ENCODE peak calls at places on chromosomes 1 and 21, in ten cellular contexts. One of them, this sample, is unnamed.

GRCh38 chr1:12549106-12549459 is 68.9 kb downstream of the DHRS3 start:
- DNase-seq in KG1: no peak
- DNase-seq in epithelial cell of esophagus: no peak
- DNase-seq in LoVo: no peak
- DNase-seq in cardiac fibroblast: no peak
- DNase-seq in B cell: no peak
- DNase-seq in M059J: no peak
- DNase-seq in HEK293T: no peak
- DNase-seq in uterus: peak; percentile 82
- DNase-seq in amniotic stem cell: no peak
- DNase-seq in this sample: no peak

GRCh38 chr1:54153548-54154439 is 994 bp upstream of the CDCP2 start:
- DNase-seq in epithelial cell of esophagus: peak; percentile 81
- DNase-seq in LoVo: no peak
- DNase-seq in amniotic stem cell: peak; percentile 27
- DNase-seq in M059J: peak; percentile 63
- DNase-seq in HEK293T: peak; percentile 48
- DNase-seq in uterus: peak; percentile 79
- DNase-seq in cardiac fibroblast: peak; percentile 64
- DNase-seq in KG1: peak; percentile 12
- DNase-seq in B cell: no peak
- DNase-seq in this sample: no peak

GRCh38 chr1:46684670-46685069 is 13.0 kb downstream of the TEX38 start:
- DNase-seq in M059J: no peak
- DNase-seq in HEK293T: no peak
- DNase-seq in KG1: no peak
- DNase-seq in LoVo: no peak
- DNase-seq in B cell: no peak
- DNase-seq in uterus: no peak
- DNase-seq in epithelial cell of esophagus: no peak
- DNase-seq in amniotic stem cell: no peak
- DNase-seq in cardiac fibroblast: no peak
- DNase-seq in this sample: no peak

GRCh38 chr1:161932668-161933067 is 91.0 kb downstream of the OLFML2B start:
- DNase-seq in M059J: no peak
- DNase-seq in uterus: no peak
- DNase-seq in amniotic stem cell: no peak
- DNase-seq in LoVo: no peak
- DNase-seq in HEK293T: no peak
- DNase-seq in B cell: no peak
- DNase-seq in cardiac fibroblast: peak; percentile 33
- DNase-seq in KG1: no peak
- DNase-seq in epithelial cell of esophagus: no peak
- DNase-seq in this sample: no peak

GRCh38 chr1:234898455-234899033 is 230.1 kb downstream of the TOMM20 start:
- DNase-seq in B cell: no peak
- DNase-seq in cardiac fibroblast: no peak
- DNase-seq in KG1: no peak
- DNase-seq in uterus: no peak
- DNase-seq in M059J: no peak
- DNase-seq in amniotic stem cell: no peak
- DNase-seq in LoVo: no peak
- DNase-seq in epithelial cell of esophagus: no peak
- DNase-seq in HEK293T: no peak
- DNase-seq in this sample: no peak

GRCh38 chr21:33229776-33230517 is at the start of gene IFNAR2:
- DNase-seq in B cell: peak; percentile 61
- DNase-seq in amniotic stem cell: no peak
- DNase-seq in cardiac fibroblast: peak; percentile 53
- DNase-seq in M059J: peak; percentile 56
- DNase-seq in KG1: peak; percentile 86
- DNase-seq in HEK293T: peak; percentile 97
- DNase-seq in LoVo: peak; percentile 73
- DNase-seq in uterus: peak; percentile 81
- DNase-seq in epithelial cell of esophagus: peak; percentile 58
- DNase-seq in this sample: peak; percentile 94

GRCh38 chr21:36200089-36200561 is 43.5 kb downstream of the DOP1B start:
- DNase-seq in M059J: no peak
- DNase-seq in LoVo: no peak
- DNase-seq in epithelial cell of esophagus: no peak
- DNase-seq in amniotic stem cell: no peak
- DNase-seq in cardiac fibroblast: no peak
- DNase-seq in HEK293T: no peak
- DNase-seq in B cell: no peak
- DNase-seq in KG1: no peak
- DNase-seq in uterus: no peak
- DNase-seq in this sample: no peak

GRCh38 chr1:211574705-211575104 is 4.3 kb downstream of the SLC30A1 start:
- DNase-seq in cardiac fibroblast: no peak
- DNase-seq in HEK293T: no peak
- DNase-seq in LoVo: no peak
- DNase-seq in KG1: no peak
- DNase-seq in B cell: no peak
- DNase-seq in amniotic stem cell: no peak
- DNase-seq in uterus: no peak
- DNase-seq in M059J: no peak
- DNase-seq in epithelial cell of esophagus: peak; percentile 46
- DNase-seq in this sample: no peak

GRCh38 chr1:189782280-189782679 is 695.4 kb downstream of the BRINP3 start:
- DNase-seq in uterus: no peak
- DNase-seq in epithelial cell of esophagus: no peak
- DNase-seq in KG1: no peak
- DNase-seq in amniotic stem cell: no peak
- DNase-seq in LoVo: no peak
- DNase-seq in cardiac fibroblast: no peak
- DNase-seq in M059J: no peak
- DNase-seq in B cell: no peak
- DNase-seq in HEK293T: no peak
- DNase-seq in this sample: no peak

GRCh38 chr1:210291786-210292275 is 36.9 kb upstream of the HHAT start:
- DNase-seq in M059J: no peak
- DNase-seq in B cell: no peak
- DNase-seq in cardiac fibroblast: no peak
- DNase-seq in KG1: no peak
- DNase-seq in HEK293T: no peak
- DNase-seq in epithelial cell of esophagus: no peak
- DNase-seq in LoVo: no peak
- DNase-seq in amniotic stem cell: peak; percentile 33
- DNase-seq in uterus: peak; percentile 42
- DNase-seq in this sample: no peak

GRCh38 chr21:45439171-45439872 is 34.4 kb downstream of the COL18A1 start:
- DNase-seq in LoVo: peak; percentile 73
- DNase-seq in amniotic stem cell: peak; percentile 41
- DNase-seq in M059J: peak; percentile 79
- DNase-seq in epithelial cell of esophagus: peak; percentile 77
- DNase-seq in B cell: peak; percentile 74
- DNase-seq in cardiac fibroblast: peak; percentile 94
- DNase-seq in HEK293T: peak; percentile 94
- DNase-seq in KG1: peak; percentile 82
- DNase-seq in uterus: peak; percentile 90
- DNase-seq in this sample: peak; percentile 87

GRCh38 chr21:27275294-27275927 is 308.5 kb upstream of the ADAMTS5 start:
- DNase-seq in cardiac fibroblast: peak; percentile 90
- DNase-seq in epithelial cell of esophagus: peak; percentile 78
- DNase-seq in amniotic stem cell: no peak
- DNase-seq in M059J: peak; percentile 75
- DNase-seq in B cell: no peak
- DNase-seq in HEK293T: no peak
- DNase-seq in KG1: no peak
- DNase-seq in uterus: no peak
- DNase-seq in LoVo: no peak
- DNase-seq in this sample: no peak

GRCh38 chr1:96641292-96641691 is 80.3 kb upstream of the PTBP2 start:
- DNase-seq in KG1: no peak
- DNase-seq in amniotic stem cell: no peak
- DNase-seq in epithelial cell of esophagus: peak; percentile 32
- DNase-seq in M059J: no peak
- DNase-seq in HEK293T: no peak
- DNase-seq in LoVo: no peak
- DNase-seq in cardiac fibroblast: peak; percentile 67
- DNase-seq in B cell: no peak
- DNase-seq in uterus: no peak
- DNase-seq in this sample: no peak

This sample was measured in germinal center.